ENCODE peak calls at places on chromosomes 12 and 14, in six cellular contexts. One of them, this sample, is unnamed.

GRCh38 chr14:93712838-93713724 is 75.2 kb downstream of the PRIMA1 start:
- DNase-seq in pancreas: no peak
- DNase-seq in activated gamma-delta T cell: no peak
- DNase-seq in fibroblast of lung: no peak
- DNase-seq in iPS DF 19.7: no peak
- DNase-seq in central memory CD4-positive, alpha-beta T cell: no peak
- DNase-seq in this sample: no peak

GRCh38 chr12:94649349-94650142 is 811 bp downstream of the TMCC3 start:
- DNase-seq in activated gamma-delta T cell: peak
- DNase-seq in iPS DF 19.7: peak
- DNase-seq in fibroblast of lung: peak
- DNase-seq in pancreas: peak
- DNase-seq in central memory CD4-positive, alpha-beta T cell: peak
- DNase-seq in this sample: peak

GRCh38 chr14:100988011-100988410 is 84.5 kb upstream of the RTL1 start:
- DNase-seq in activated gamma-delta T cell: no peak
- DNase-seq in pancreas: no peak
- DNase-seq in fibroblast of lung: no peak
- DNase-seq in central memory CD4-positive, alpha-beta T cell: no peak
- DNase-seq in iPS DF 19.7: no peak
- DNase-seq in this sample: no peak

GRCh38 chr12:76037130-76038105 is 5.8 kb upstream of the PHLDA1 start:
- DNase-seq in central memory CD4-positive, alpha-beta T cell: peak
- DNase-seq in iPS DF 19.7: no peak
- DNase-seq in pancreas: no peak
- DNase-seq in fibroblast of lung: peak
- DNase-seq in activated gamma-delta T cell: no peak
- DNase-seq in this sample: no peak

GRCh38 chr12:127296591-127296990 is 970.4 kb upstream of the TMEM132C start:
- DNase-seq in iPS DF 19.7: no peak
- DNase-seq in activated gamma-delta T cell: no peak
- DNase-seq in fibroblast of lung: no peak
- DNase-seq in central memory CD4-positive, alpha-beta T cell: no peak
- DNase-seq in pancreas: no peak
- DNase-seq in this sample: no peak

GRCh38 chr12:46915861-46916260 is 90.1 kb upstream of the SLC38A4 start:
- DNase-seq in pancreas: no peak
- DNase-seq in activated gamma-delta T cell: no peak
- DNase-seq in iPS DF 19.7: no peak
- DNase-seq in central memory CD4-positive, alpha-beta T cell: no peak
- DNase-seq in fibroblast of lung: peak
- DNase-seq in this sample: no peak

GRCh38 chr14:64118892-64119291 is 175.3 kb downstream of the ESR2 start:
- DNase-seq in activated gamma-delta T cell: no peak
- DNase-seq in iPS DF 19.7: no peak
- DNase-seq in fibroblast of lung: no peak
- DNase-seq in central memory CD4-positive, alpha-beta T cell: no peak
- DNase-seq in pancreas: no peak
- DNase-seq in this sample: no peak

GRCh38 chr14:59190372-59190771 is 1.9 kb downstream of the DAAM1 start:
- DNase-seq in iPS DF 19.7: no peak
- DNase-seq in fibroblast of lung: no peak
- DNase-seq in central memory CD4-positive, alpha-beta T cell: no peak
- DNase-seq in activated gamma-delta T cell: no peak
- DNase-seq in pancreas: no peak
- DNase-seq in this sample: no peak

GRCh38 chr12:46558696-46559095 is 186.1 kb upstream of the SLC38A2 start:
- DNase-seq in pancreas: no peak
- DNase-seq in central memory CD4-positive, alpha-beta T cell: no peak
- DNase-seq in activated gamma-delta T cell: no peak
- DNase-seq in fibroblast of lung: no peak
- DNase-seq in iPS DF 19.7: no peak
- DNase-seq in this sample: no peak

GRCh38 chr12:79978692-79979091 is 43.8 kb upstream of the PPP1R12A start:
- DNase-seq in pancreas: no peak
- DNase-seq in central memory CD4-positive, alpha-beta T cell: no peak
- DNase-seq in fibroblast of lung: no peak
- DNase-seq in activated gamma-delta T cell: no peak
- DNase-seq in iPS DF 19.7: no peak
- DNase-seq in this sample: no peak

GRCh38 chr12:52082026-52082667 is 2.6 kb downstream of the SMIM41 start:
- DNase-seq in fibroblast of lung: peak
- DNase-seq in pancreas: no peak
- DNase-seq in activated gamma-delta T cell: no peak
- DNase-seq in central memory CD4-positive, alpha-beta T cell: no peak
- DNase-seq in iPS DF 19.7: no peak
- DNase-seq in this sample: peak

GRCh38 chr12:57241556-57242310 is 9.3 kb downstream of the STAC3 start:
- DNase-seq in iPS DF 19.7: no peak
- DNase-seq in activated gamma-delta T cell: no peak
- DNase-seq in central memory CD4-positive, alpha-beta T cell: no peak
- DNase-seq in pancreas: no peak
- DNase-seq in fibroblast of lung: no peak
- DNase-seq in this sample: no peak

GRCh38 chr12:121089031-121089812 is 43.5 kb upstream of the P2RX7 start:
- DNase-seq in pancreas: no peak
- DNase-seq in central memory CD4-positive, alpha-beta T cell: no peak
- DNase-seq in iPS DF 19.7: no peak
- DNase-seq in fibroblast of lung: no peak
- DNase-seq in activated gamma-delta T cell: no peak
- DNase-seq in this sample: no peak

GRCh38 chr12:20361416-20361815 is 6.9 kb upstream of the PDE3A start:
- DNase-seq in central memory CD4-positive, alpha-beta T cell: no peak
- DNase-seq in activated gamma-delta T cell: no peak
- DNase-seq in fibroblast of lung: no peak
- DNase-seq in pancreas: no peak
- DNase-seq in iPS DF 19.7: no peak
- DNase-seq in this sample: no peak

GRCh38 chr12:26746315-26746714 is 86.7 kb downstream of the ITPR2 start:
- DNase-seq in pancreas: no peak
- DNase-seq in iPS DF 19.7: no peak
- DNase-seq in fibroblast of lung: peak
- DNase-seq in activated gamma-delta T cell: no peak
- DNase-seq in central memory CD4-positive, alpha-beta T cell: no peak
- DNase-seq in this sample: no peak

GRCh38 chr14:71006200-71006563 is 98.9 kb downstream of the PCNX1 start:
- DNase-seq in iPS DF 19.7: no peak
- DNase-seq in activated gamma-delta T cell: no peak
- DNase-seq in pancreas: no peak
- DNase-seq in central memory CD4-positive, alpha-beta T cell: no peak
- DNase-seq in fibroblast of lung: no peak
- DNase-seq in this sample: no peak

GRCh38 chr12:72272731-72273498 is 745 bp downstream of the TRHDE start:
- DNase-seq in pancreas: peak
- DNase-seq in iPS DF 19.7: no peak
- DNase-seq in activated gamma-delta T cell: no peak
- DNase-seq in fibroblast of lung: peak
- DNase-seq in central memory CD4-positive, alpha-beta T cell: no peak
- DNase-seq in this sample: peak

GRCh38 chr14:42214981-42215491 is 608.4 kb downstream of the LRFN5 start:
- DNase-seq in fibroblast of lung: peak
- DNase-seq in iPS DF 19.7: no peak
- DNase-seq in pancreas: no peak
- DNase-seq in central memory CD4-positive, alpha-beta T cell: no peak
- DNase-seq in activated gamma-delta T cell: no peak
- DNase-seq in this sample: no peak

GRCh38 chr12:96044017-96044985 is 8.9 kb upstream of the LTA4H start:
- DNase-seq in central memory CD4-positive, alpha-beta T cell: no peak
- DNase-seq in activated gamma-delta T cell: no peak
- DNase-seq in pancreas: no peak
- DNase-seq in fibroblast of lung: peak
- DNase-seq in iPS DF 19.7: no peak
- DNase-seq in this sample: no peak

GRCh38 chr12:113899844-113900471 is 66.2 kb downstream of the RBM19 start:
- DNase-seq in activated gamma-delta T cell: no peak
- DNase-seq in iPS DF 19.7: no peak
- DNase-seq in central memory CD4-positive, alpha-beta T cell: no peak
- DNase-seq in pancreas: peak
- DNase-seq in fibroblast of lung: no peak
- DNase-seq in this sample: no peak

GRCh38 chr12:55612646-55613045 is 24.0 kb upstream of the OR10P1 start:
- DNase-seq in central memory CD4-positive, alpha-beta T cell: no peak
- DNase-seq in iPS DF 19.7: no peak
- DNase-seq in pancreas: no peak
- DNase-seq in fibroblast of lung: no peak
- DNase-seq in activated gamma-delta T cell: no peak
- DNase-seq in this sample: no peak

GRCh38 chr14:26984318-26985177 is 386.7 kb upstream of the NOVA1 start:
- DNase-seq in fibroblast of lung: peak
- DNase-seq in activated gamma-delta T cell: no peak
- DNase-seq in central memory CD4-positive, alpha-beta T cell: no peak
- DNase-seq in pancreas: peak
- DNase-seq in iPS DF 19.7: peak
- DNase-seq in this sample: no peak

GRCh38 chr14:61218765-61219164 is 62.4 kb downstream of the TMEM30B start:
- DNase-seq in iPS DF 19.7: no peak
- DNase-seq in pancreas: no peak
- DNase-seq in activated gamma-delta T cell: no peak
- DNase-seq in central memory CD4-positive, alpha-beta T cell: no peak
- DNase-seq in fibroblast of lung: peak
- DNase-seq in this sample: no peak

GRCh38 chr12:73220951-73221350 is 948.8 kb downstream of the TRHDE start:
- DNase-seq in activated gamma-delta T cell: no peak
- DNase-seq in fibroblast of lung: no peak
- DNase-seq in pancreas: no peak
- DNase-seq in iPS DF 19.7: no peak
- DNase-seq in central memory CD4-positive, alpha-beta T cell: no peak
- DNase-seq in this sample: no peak

GRCh38 chr12:52798003-52798670 is 2.2 kb upstream of the KRT3 start:
- DNase-seq in central memory CD4-positive, alpha-beta T cell: no peak
- DNase-seq in pancreas: no peak
- DNase-seq in iPS DF 19.7: no peak
- DNase-seq in fibroblast of lung: no peak
- DNase-seq in activated gamma-delta T cell: no peak
- DNase-seq in this sample: no peak

GRCh38 chr12:68374315-68374982 is 42.3 kb upstream of the MDM1 start:
- DNase-seq in iPS DF 19.7: no peak
- DNase-seq in pancreas: no peak
- DNase-seq in fibroblast of lung: no peak
- DNase-seq in activated gamma-delta T cell: no peak
- DNase-seq in central memory CD4-positive, alpha-beta T cell: peak
- DNase-seq in this sample: no peak

GRCh38 chr12:86230516-86231146 is 25.6 kb downstream of the MGAT4C start:
- DNase-seq in pancreas: no peak
- DNase-seq in iPS DF 19.7: no peak
- DNase-seq in activated gamma-delta T cell: no peak
- DNase-seq in fibroblast of lung: peak
- DNase-seq in central memory CD4-positive, alpha-beta T cell: no peak
- DNase-seq in this sample: no peak

This sample was measured in upper lobe of left lung.